ENCODE peak calls at places on chromosome X, in ten cellular contexts. E is CD4-positive, alpha-beta T cell; S is effector memory CD4-positive, alpha-beta T cell; P is neural crest cell; F is thoracic aorta; U is ovary; K is SJSA1; L is aorta; C is T-helper 1 cell; I is HCT116. N is an unnamed sample.

GRCh38 chrX:41302293-41302868 is 31.6 kb upstream of the DDX3X start:
- DNase-seq in U (no peak), L (no peak), E (no peak), K (peak; percentile 43), I (no peak), S (no peak), F (no peak), P (no peak), C (no peak), N (no peak)

GRCh38 chrX:96474357-96475125 is 210.1 kb upstream of the DIAPH2 start:
- DNase-seq in E (no peak), P (no peak), F (no peak), C (no peak), I (no peak), K (no peak), S (no peak), U (no peak), L (no peak), N (no peak)

GRCh38 chrX:121642415-121642814 is 595.0 kb downstream of the GLUD2 start:
- DNase-seq in C (no peak), S (no peak), U (no peak), I (no peak), F (no peak), L (no peak), P (no peak), E (no peak), K (peak; percentile 22), N (no peak)

GRCh38 chrX:15680401-15680800 is 15.8 kb upstream of the CLTRN start:
- DNase-seq in S (no peak), U (no peak), F (no peak), I (no peak), C (no peak), K (no peak), P (no peak), E (no peak), L (no peak), N (no peak)

GRCh38 chrX:45771560-45772340 is 571.1 kb upstream of the DIPK2B start:
- DNase-seq in C (peak; percentile 57), I (no peak), F (no peak), E (peak; percentile 53), S (peak; percentile 34), U (no peak), K (peak; percentile 75), L (peak; percentile 72), P (no peak), N (no peak)

GRCh38 chrX:28901637-28902036 is 314.4 kb downstream of the IL1RAPL1 start:
- DNase-seq in C (no peak), I (no peak), U (no peak), S (no peak), E (no peak), F (no peak), K (no peak), P (no peak), L (no peak), N (no peak)

GRCh38 chrX:6852869-6853268 is 294.6 kb upstream of the STS start:
- DNase-seq in P (no peak), U (no peak), E (no peak), C (no peak), L (no peak), I (no peak), F (no peak), K (no peak), S (no peak), N (no peak)

GRCh38 chrX:82141942-82142341 is 940.0 kb downstream of the SH3BGRL start:
- DNase-seq in E (no peak), K (no peak), S (peak; percentile 11), P (no peak), C (peak; percentile 1), I (no peak), F (no peak), L (no peak), U (no peak), N (no peak)

GRCh38 chrX:15167826-15168225 is 102.1 kb downstream of the ASB9 start:
- DNase-seq in F (no peak), I (no peak), C (no peak), U (no peak), S (no peak), P (no peak), K (no peak), E (no peak), L (no peak), N (no peak)

GRCh38 chrX:15471016-15471415 is 22.1 kb downstream of the PIR start:
- DNase-seq in I (peak; percentile 27), F (peak; percentile 27), L (peak; percentile 78), U (peak; percentile 53), E (peak; percentile 44), S (peak; percentile 2), P (peak; percentile 67), K (peak; percentile 20), C (peak; percentile 24), N (peak; percentile 58)

GRCh38 chrX:33087411-33087810 is 123.9 kb downstream of the DMD start:
- DNase-seq in P (no peak), C (no peak), I (no peak), L (no peak), U (no peak), E (no peak), K (no peak), F (no peak), S (no peak), N (no peak)

GRCh38 chrX:120718969-120719368 is 89.1 kb upstream of the C1GALT1C1 start:
- DNase-seq in C (no peak), L (no peak), P (no peak), S (no peak), U (no peak), E (no peak), F (no peak), K (no peak), I (no peak), N (no peak)

GRCh38 chrX:10656214-10656613 is 35.8 kb upstream of the MID1 start:
- DNase-seq in P (no peak), F (no peak), S (no peak), L (no peak), U (no peak), K (no peak), I (no peak), E (no peak), C (no peak), N (no peak)

GRCh38 chrX:40685352-40685918 is 38.1 kb upstream of the CXorf38 start:
- DNase-seq in C (no peak), E (no peak), U (no peak), S (no peak), F (no peak), I (no peak), P (no peak), K (no peak), L (no peak), N (no peak)

GRCh38 chrX:109187473-109188168 is 294.3 kb downstream of the GUCY2F start:
- DNase-seq in C (no peak), K (no peak), S (no peak), U (no peak), L (no peak), P (no peak), F (no peak), I (no peak), E (no peak), N (no peak)

GRCh38 chrX:134774190-134775048 is 116.1 kb upstream of the PLAC1 start:
- DNase-seq in U (no peak), L (no peak), E (no peak), C (no peak), S (no peak), P (no peak), I (no peak), K (no peak), F (no peak), N (no peak)

GRCh38 chrX:109596015-109596414 is 29.0 kb downstream of the KCNE5 start:
- DNase-seq in S (no peak), C (no peak), I (no peak), E (no peak), U (no peak), L (no peak), P (no peak), F (no peak), K (no peak), N (no peak)

GRCh38 chrX:56729152-56729557 is at the start of gene NBDY:
- DNase-seq in P (peak; percentile 21), C (peak; percentile 20), K (peak; percentile 49), S (no peak), L (peak; percentile 75), F (no peak), E (peak; percentile 35), I (no peak), U (peak; percentile 40), N (peak; percentile 46)

GRCh38 chrX:80812176-80812575 is 2.5 kb upstream of the BRWD3 start:
- DNase-seq in C (peak; percentile 17), I (no peak), F (no peak), S (no peak), U (no peak), P (no peak), L (no peak), E (peak; percentile 36), K (peak; percentile 19), N (peak; percentile 33)

GRCh38 chrX:49186125-49187027 is at the start of gene PRICKLE3:
- DNase-seq in U (peak; percentile 84), I (no peak), S (peak; percentile 47), P (peak; percentile 50), L (peak; percentile 93), K (peak; percentile 55), E (peak; percentile 74), F (no peak), C (peak; percentile 68), N (no peak)

GRCh38 chrX:72381439-72382198 is 75.9 kb upstream of the CITED1 start:
- DNase-seq in S (no peak), P (no peak), C (no peak), I (no peak), L (no peak), U (no peak), E (no peak), F (no peak), K (no peak), N (no peak)

GRCh38 chrX:2577844-2578444 is 77.2 kb upstream of the DHRSX start:
- DNase-seq in S (no peak), C (no peak), U (no peak), I (no peak), L (no peak), P (no peak), F (no peak), K (no peak), E (no peak), N (no peak)